ENCODE peak calls at places on chromosomes 6 and 20, in five cellular contexts. One of them, this sample, is unnamed.

GRCh38 chr20:12199703-12200102 is 282.0 kb downstream of the BTBD3 start:
- DNase-seq in ovary: no peak
- DNase-seq in brain microvascular endothelial cell: no peak
- DNase-seq in neural progenitor cell: no peak
- DNase-seq in adrenal gland: no peak
- DNase-seq in this sample: no peak

GRCh38 chr6:127121637-127121960 is 3.1 kb downstream of the RSPO3 start:
- DNase-seq in adrenal gland: no peak
- DNase-seq in neural progenitor cell: no peak
- DNase-seq in brain microvascular endothelial cell: no peak
- DNase-seq in ovary: no peak
- DNase-seq in this sample: no peak

GRCh38 chr6:56021943-56022342 is 146.6 kb upstream of the BMP5 start:
- DNase-seq in adrenal gland: no peak
- DNase-seq in neural progenitor cell: peak
- DNase-seq in brain microvascular endothelial cell: no peak
- DNase-seq in ovary: no peak
- DNase-seq in this sample: no peak

GRCh38 chr6:33787954-33788693 is 806 bp downstream of the LEMD2 start:
- DNase-seq in neural progenitor cell: peak
- DNase-seq in adrenal gland: peak
- DNase-seq in brain microvascular endothelial cell: peak
- DNase-seq in ovary: peak
- DNase-seq in this sample: peak

GRCh38 chr6:96394727-96395126 is 126.9 kb upstream of the UFL1 start:
- DNase-seq in neural progenitor cell: peak
- DNase-seq in brain microvascular endothelial cell: no peak
- DNase-seq in ovary: no peak
- DNase-seq in adrenal gland: peak
- DNase-seq in this sample: no peak

GRCh38 chr6:14713008-14713452 is 532.8 kb upstream of the JARID2 start:
- DNase-seq in adrenal gland: peak
- DNase-seq in ovary: peak
- DNase-seq in neural progenitor cell: no peak
- DNase-seq in brain microvascular endothelial cell: peak
- DNase-seq in this sample: peak

GRCh38 chr6:84606860-84607259 is 157.5 kb downstream of the TBX18 start:
- DNase-seq in neural progenitor cell: no peak
- DNase-seq in adrenal gland: no peak
- DNase-seq in ovary: no peak
- DNase-seq in brain microvascular endothelial cell: no peak
- DNase-seq in this sample: no peak

GRCh38 chr6:72724545-72724944 is 102.7 kb downstream of the KCNQ5 start:
- DNase-seq in neural progenitor cell: no peak
- DNase-seq in ovary: no peak
- DNase-seq in brain microvascular endothelial cell: no peak
- DNase-seq in adrenal gland: no peak
- DNase-seq in this sample: no peak

GRCh38 chr6:52227495-52227894 is 16.8 kb downstream of the IL17F start:
- DNase-seq in ovary: no peak
- DNase-seq in adrenal gland: no peak
- DNase-seq in brain microvascular endothelial cell: no peak
- DNase-seq in neural progenitor cell: no peak
- DNase-seq in this sample: no peak

GRCh38 chr6:48111143-48111506 is at the start of gene PTCHD4:
- DNase-seq in adrenal gland: no peak
- DNase-seq in brain microvascular endothelial cell: peak
- DNase-seq in ovary: no peak
- DNase-seq in neural progenitor cell: peak
- DNase-seq in this sample: peak

GRCh38 chr6:56863366-56863765 is 91.5 kb upstream of the BEND6 start:
- DNase-seq in adrenal gland: no peak
- DNase-seq in ovary: no peak
- DNase-seq in neural progenitor cell: no peak
- DNase-seq in brain microvascular endothelial cell: peak
- DNase-seq in this sample: peak

GRCh38 chr6:46490425-46491200 is 636 bp downstream of the RCAN2 start:
- DNase-seq in neural progenitor cell: peak
- DNase-seq in adrenal gland: peak
- DNase-seq in brain microvascular endothelial cell: no peak
- DNase-seq in ovary: peak
- DNase-seq in this sample: no peak

GRCh38 chr6:155186052-155186658 is 77.7 kb upstream of the CLDN20 start:
- DNase-seq in neural progenitor cell: no peak
- DNase-seq in ovary: no peak
- DNase-seq in adrenal gland: no peak
- DNase-seq in brain microvascular endothelial cell: no peak
- DNase-seq in this sample: no peak

GRCh38 chr6:5529015-5529414 is 267.7 kb downstream of the FARS2 start:
- DNase-seq in ovary: no peak
- DNase-seq in adrenal gland: no peak
- DNase-seq in neural progenitor cell: no peak
- DNase-seq in brain microvascular endothelial cell: no peak
- DNase-seq in this sample: no peak

DNA sequence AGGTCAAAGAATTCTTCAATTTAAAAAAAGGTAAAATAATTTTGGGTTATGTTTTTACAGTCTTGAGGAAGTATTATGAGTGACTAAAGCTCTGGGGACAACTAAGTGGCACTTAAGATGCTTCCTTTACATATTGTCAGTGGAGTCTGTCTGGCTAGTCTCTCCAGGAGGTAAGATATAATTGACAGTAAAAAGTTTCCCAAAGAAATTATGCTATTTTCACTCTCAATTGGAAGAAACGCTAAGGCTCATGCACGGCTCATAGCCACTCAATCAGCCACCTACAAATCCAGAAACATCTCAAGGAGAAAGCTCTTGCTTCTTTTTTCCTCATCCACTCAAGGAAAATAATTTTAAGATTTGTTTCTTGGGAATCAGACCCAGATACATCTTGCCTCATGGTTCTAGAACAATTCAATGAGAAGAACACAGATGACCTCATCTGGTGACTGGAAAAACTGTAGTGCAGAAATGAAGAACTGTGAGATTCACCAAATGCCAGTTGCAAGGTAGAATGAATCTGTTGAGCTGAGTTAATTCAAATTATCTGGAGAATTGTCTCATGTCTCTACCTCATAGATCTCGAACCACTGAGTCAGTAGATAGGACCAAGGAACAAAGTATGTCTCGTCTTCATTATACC is 252.9 kb downstream of the TPBG start:
- DNase-seq in neural progenitor cell: no peak
- DNase-seq in adrenal gland: no peak
- DNase-seq in brain microvascular endothelial cell: no peak
- DNase-seq in ovary: no peak
- DNase-seq in this sample: peak
- TF ChIP-seq CTCF in neural progenitor cell: no peak
- TF ChIP-seq CTCF in adrenal gland: no peak
- TF ChIP-seq CTCF in brain microvascular endothelial cell: no peak
- TF ChIP-seq CTCF in ovary: no peak
- TF ChIP-seq CTCF in this sample: peak

GRCh38 chr6:16414205-16414604 is 175.8 kb downstream of the GMPR start:
- DNase-seq in neural progenitor cell: no peak
- DNase-seq in adrenal gland: no peak
- DNase-seq in brain microvascular endothelial cell: peak
- DNase-seq in ovary: no peak
- DNase-seq in this sample: peak

GRCh38 chr6:16409531-16410441 is 171.4 kb downstream of the GMPR start:
- DNase-seq in adrenal gland: peak
- DNase-seq in brain microvascular endothelial cell: peak
- DNase-seq in ovary: peak
- DNase-seq in neural progenitor cell: peak
- DNase-seq in this sample: peak

GRCh38 chr6:16415677-16416076 is 177.3 kb downstream of the GMPR start:
- DNase-seq in neural progenitor cell: no peak
- DNase-seq in ovary: no peak
- DNase-seq in adrenal gland: no peak
- DNase-seq in brain microvascular endothelial cell: no peak
- DNase-seq in this sample: no peak

GRCh38 chr6:16408766-16409165 is 170.4 kb downstream of the GMPR start:
- DNase-seq in neural progenitor cell: no peak
- DNase-seq in adrenal gland: no peak
- DNase-seq in ovary: no peak
- DNase-seq in brain microvascular endothelial cell: no peak
- DNase-seq in this sample: no peak

DNA sequence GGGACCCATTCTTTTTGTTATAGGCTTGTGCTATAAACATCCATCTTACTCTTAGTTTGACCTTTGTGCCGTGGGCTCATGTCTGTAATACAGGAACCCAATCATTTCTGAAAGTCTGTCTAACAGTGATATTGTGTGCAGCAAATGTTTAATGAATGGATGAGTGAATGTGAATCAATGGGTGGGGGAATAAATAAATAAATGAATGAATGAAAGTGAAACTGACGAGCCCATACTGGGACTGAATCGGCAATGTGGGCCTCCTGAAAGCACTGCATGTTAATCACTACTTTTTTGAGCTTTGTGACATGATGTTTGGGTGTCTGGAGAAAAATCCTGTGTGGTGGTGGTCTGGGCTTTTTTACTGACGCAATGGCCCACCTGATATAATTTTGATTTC is 175.0 kb downstream of the GMPR start:
- DNase-seq in adrenal gland: no peak
- DNase-seq in neural progenitor cell: no peak
- DNase-seq in brain microvascular endothelial cell: no peak
- DNase-seq in ovary: no peak
- DNase-seq in this sample: no peak
- H3K4me3 ChIP-seq in adrenal gland: no peak
- H3K4me3 ChIP-seq in neural progenitor cell: no peak
- H3K4me3 ChIP-seq in brain microvascular endothelial cell: no peak
- H3K4me3 ChIP-seq in ovary: no peak
- H3K4me3 ChIP-seq in this sample: no peak

GRCh38 chr20:10360878-10361277 is 73.1 kb downstream of the MKKS start:
- DNase-seq in neural progenitor cell: no peak
- DNase-seq in brain microvascular endothelial cell: peak
- DNase-seq in adrenal gland: no peak
- DNase-seq in ovary: no peak
- DNase-seq in this sample: peak

GRCh38 chr20:10357061-10357708 is 76.8 kb downstream of the MKKS start:
- DNase-seq in adrenal gland: no peak
- DNase-seq in brain microvascular endothelial cell: no peak
- DNase-seq in ovary: no peak
- DNase-seq in neural progenitor cell: no peak
- DNase-seq in this sample: no peak

GRCh38 chr20:10359621-10360040 is 74.4 kb downstream of the MKKS start:
- DNase-seq in adrenal gland: no peak
- DNase-seq in neural progenitor cell: no peak
- DNase-seq in ovary: no peak
- DNase-seq in brain microvascular endothelial cell: peak
- DNase-seq in this sample: peak

GRCh38 chr20:10356628-10357027 is 77.4 kb downstream of the MKKS start:
- DNase-seq in neural progenitor cell: no peak
- DNase-seq in brain microvascular endothelial cell: no peak
- DNase-seq in adrenal gland: no peak
- DNase-seq in ovary: no peak
- DNase-seq in this sample: no peak

GRCh38 chr20:10357974-10358373 is 76.0 kb downstream of the MKKS start:
- DNase-seq in neural progenitor cell: peak
- DNase-seq in brain microvascular endothelial cell: no peak
- DNase-seq in ovary: no peak
- DNase-seq in adrenal gland: no peak
- DNase-seq in this sample: peak
- TF ChIP-seq CTCF in neural progenitor cell: peak
- TF ChIP-seq CTCF in brain microvascular endothelial cell: peak
- TF ChIP-seq CTCF in ovary: no peak
- TF ChIP-seq CTCF in adrenal gland: peak
- TF ChIP-seq CTCF in this sample: peak

DNA sequence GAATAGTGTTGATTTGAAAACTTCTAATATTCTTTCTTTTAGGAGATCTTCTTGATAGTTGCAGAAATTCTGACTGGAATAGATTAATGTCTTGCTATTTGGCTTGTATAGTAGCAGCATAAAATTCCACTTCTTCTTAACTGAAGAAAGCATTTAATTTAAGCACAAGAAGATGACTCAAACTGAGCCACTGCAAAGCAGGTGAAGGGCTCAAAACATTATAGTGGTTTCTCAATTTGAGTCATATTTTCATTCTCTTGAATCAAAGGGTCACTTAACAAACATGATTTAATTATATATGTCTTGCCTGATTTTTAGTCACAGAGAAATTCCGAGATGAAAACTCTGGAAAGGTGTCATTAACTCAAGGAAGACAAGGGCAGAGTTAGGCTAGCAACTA is 239.3 kb downstream of the ZNF217 start:
- DNase-seq in neural progenitor cell: no peak
- DNase-seq in brain microvascular endothelial cell: no peak
- DNase-seq in adrenal gland: no peak
- DNase-seq in ovary: no peak
- DNase-seq in this sample: no peak
- H3K4me3 ChIP-seq in neural progenitor cell: no peak
- H3K4me3 ChIP-seq in brain microvascular endothelial cell: no peak
- H3K4me3 ChIP-seq in adrenal gland: no peak
- H3K4me3 ChIP-seq in ovary: no peak
- H3K4me3 ChIP-seq in this sample: no peak

GRCh38 chr6:159590794-159591193 is 102.2 kb downstream of the SOD2 start:
- DNase-seq in ovary: no peak
- DNase-seq in neural progenitor cell: peak
- DNase-seq in adrenal gland: no peak
- DNase-seq in brain microvascular endothelial cell: no peak
- DNase-seq in this sample: no peak

GRCh38 chr6:159594750-159595117 is 98.3 kb downstream of the SOD2 start:
- DNase-seq in ovary: no peak
- DNase-seq in neural progenitor cell: no peak
- DNase-seq in adrenal gland: no peak
- DNase-seq in brain microvascular endothelial cell: no peak
- DNase-seq in this sample: peak

GRCh38 chr6:159595173-159595572 is 97.9 kb downstream of the SOD2 start:
- DNase-seq in brain microvascular endothelial cell: peak
- DNase-seq in neural progenitor cell: no peak
- DNase-seq in ovary: no peak
- DNase-seq in adrenal gland: peak
- DNase-seq in this sample: peak

DNA sequence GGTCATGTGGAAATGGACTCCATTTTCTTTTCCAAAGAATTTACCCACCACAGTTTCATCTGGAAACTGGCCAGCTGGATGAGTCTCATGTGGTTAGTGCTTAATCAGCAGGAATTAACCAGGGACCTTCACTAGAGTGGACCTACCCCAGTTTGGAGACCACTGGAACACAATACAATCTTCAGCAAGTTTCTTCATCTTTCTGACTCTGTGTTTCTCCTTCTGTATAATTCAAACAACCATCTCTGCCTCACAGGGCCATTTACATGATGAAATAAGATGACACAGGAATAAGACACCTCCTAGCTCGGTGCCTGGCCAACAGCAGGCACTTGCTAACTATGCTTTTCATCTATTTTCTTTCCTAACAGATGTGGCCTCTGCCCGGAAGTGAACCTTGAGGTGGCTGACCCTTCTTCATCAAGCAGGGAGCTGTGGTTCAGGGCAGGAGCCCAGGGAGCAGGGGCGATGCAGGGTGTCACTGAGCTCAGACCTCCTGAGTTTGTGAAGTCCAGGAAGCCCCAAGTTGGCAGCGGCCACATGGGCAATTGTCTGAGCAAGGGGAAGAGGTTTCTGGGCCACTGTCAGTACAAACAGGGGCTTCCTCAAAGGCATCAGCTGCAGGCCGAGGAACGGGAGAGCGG is 98.8 kb downstream of the SOD2 start:
- DNase-seq in brain microvascular endothelial cell: peak
- DNase-seq in adrenal gland: no peak
- DNase-seq in ovary: no peak
- DNase-seq in neural progenitor cell: no peak
- DNase-seq in this sample: peak
- TF ChIP-seq CTCF in brain microvascular endothelial cell: no peak
- TF ChIP-seq CTCF in adrenal gland: no peak
- TF ChIP-seq CTCF in ovary: no peak
- TF ChIP-seq CTCF in neural progenitor cell: no peak
- TF ChIP-seq CTCF in this sample: no peak